ENCODE peak calls at places on chromosome 4, in five cellular contexts. X is H9, G is trophoblast cell, L is H1, R is mesenchymal stem cell. F is an unnamed sample.

GRCh38 chr4:81142744-81143143 is 72.3 kb downstream of the PRKG2 start:
- DNase-seq in X (no peak), G (no peak), L (no peak), R (no peak), F (no peak)

GRCh38 chr4:66157594-66157993 is 487.3 kb upstream of the EPHA5 start:
- DNase-seq in X (no peak), G (no peak), L (no peak), R (no peak), F (no peak)

GRCh38 chr4:6937201-6937600 is 27.6 kb downstream of the TBC1D14 start:
- DNase-seq in X (no peak), G (peak; percentile 78), L (no peak), R (no peak), F (no peak)

GRCh38 chr4:5996641-5997040 is 21.6 kb downstream of the C4orf50 start:
- DNase-seq in X (peak; percentile 22), G (no peak), L (no peak), R (no peak), F (no peak)

GRCh38 chr4:97911236-97911906 is 231.9 kb downstream of the STPG2 start:
- DNase-seq in X (peak; percentile 52), G (no peak), L (no peak), R (no peak), F (peak; percentile 3)

GRCh38 chr4:111475001-111475400 is 670.3 kb upstream of the FAM241A start:
- DNase-seq in X (peak; percentile 66), G (peak; percentile 67), L (peak; percentile 63), R (peak; percentile 45), F (peak; percentile 38)

GRCh38 chr4:150117094-150117493 is 38.8 kb downstream of the DCLK2 start:
- DNase-seq in X (no peak), G (peak; percentile 41), L (no peak), R (no peak), F (no peak)

GRCh38 chr4:127846061-127846460 is 34.6 kb upstream of the PLK4 start:
- DNase-seq in X (no peak), G (no peak), L (no peak), R (no peak), F (no peak)

GRCh38 chr4:154349829-154350228 is 141.8 kb downstream of the DCHS2 start:
- DNase-seq in X (no peak), G (peak; percentile 41), L (no peak), R (peak; percentile 29), F (no peak)

GRCh38 chr4:37389967-37390580 is 145.5 kb downstream of the NWD2 start:
- DNase-seq in X (no peak), G (peak; percentile 90), L (no peak), R (peak; percentile 54), F (peak; percentile 31)

GRCh38 chr4:71692963-71693362 is 90.9 kb downstream of the GC start:
- DNase-seq in X (no peak), G (no peak), L (no peak), R (no peak), F (no peak)

GRCh38 chr4:52015366-52015765 is 4.8 kb downstream of the LRRC66 start:
- DNase-seq in X (no peak), G (no peak), L (no peak), R (peak; percentile 24), F (no peak)

GRCh38 chr4:108047199-108047598 is 57.5 kb downstream of the HADH start:
- DNase-seq in X (no peak), G (no peak), L (no peak), R (no peak), F (no peak)

GRCh38 chr4:85963231-85963630 is 396.6 kb downstream of the MAPK10 start:
- DNase-seq in X (no peak), G (no peak), L (no peak), R (no peak), F (no peak)
- H2BK12ac ChIP-seq in X (no peak overlapping the region), G (no peak overlapping the region), L (no peak overlapping the region), R (no peak overlapping the region), F (no peak overlapping the region)

DNA sequence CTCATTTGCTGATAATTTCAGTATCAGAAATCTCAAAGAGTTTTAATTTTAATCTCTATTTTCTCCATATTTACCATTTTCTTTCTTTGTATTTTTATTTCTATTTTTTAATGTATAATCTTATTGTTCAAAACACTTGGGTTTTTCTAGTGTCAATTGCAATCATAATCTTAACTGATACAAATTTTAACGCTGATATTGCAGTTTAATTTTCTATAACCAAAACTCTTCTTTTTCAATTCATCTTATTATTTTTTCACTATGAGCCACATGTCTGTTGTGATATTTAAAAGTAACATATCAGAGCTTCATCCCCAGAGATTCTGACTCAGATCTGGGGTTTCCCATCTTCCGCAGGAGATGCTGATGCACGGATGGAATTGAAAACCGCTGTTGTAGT is 16.2 kb downstream of the ADAM29 start:
- DNase-seq in X (no peak), G (no peak), L (no peak), R (no peak), F (no peak)
- H3K27ac ChIP-seq in X (no peak overlapping the region), G (no peak overlapping the region), L (no peak overlapping the region), R (no peak overlapping the region), F (no peak overlapping the region)

GRCh38 chr4:26751838-26752237 is 108.8 kb upstream of the STIM2 start:
- DNase-seq in X (no peak), G (no peak), L (no peak), R (no peak), F (no peak)
- H2BK12ac ChIP-seq in X (no peak overlapping the region), G (no peak overlapping the region), L (no peak overlapping the region), R (no peak overlapping the region), F (no peak overlapping the region)

GRCh38 chr4:24742335-24742734 is 53.0 kb upstream of the SOD3 start:
- DNase-seq in X (no peak), G (no peak), L (no peak), R (no peak), F (no peak)

GRCh38 chr4:24741915-24742314 is 53.5 kb upstream of the SOD3 start:
- DNase-seq in X (no peak), G (no peak), L (no peak), R (no peak), F (no peak)

GRCh38 chr4:24745172-24745895 is 50.0 kb upstream of the SOD3 start:
- DNase-seq in X (no peak), G (peak; percentile 78), L (no peak), R (no peak), F (no peak)

GRCh38 chr4:24742773-24743676 is 52.3 kb upstream of the SOD3 start:
- DNase-seq in X (no peak), G (peak; percentile 78), L (no peak), R (no peak), F (no peak)

GRCh38 chr4:24743931-24744330 is 51.4 kb upstream of the SOD3 start:
- DNase-seq in X (peak; percentile 73), G (peak; percentile 79), L (no peak), R (no peak), F (peak; percentile 38)
- H3K27ac ChIP-seq in X (no peak overlapping the region), G (no peak overlapping the region), L (no peak overlapping the region), R (peak overlapping the region; percentile 64), F (no peak overlapping the region)

DNA sequence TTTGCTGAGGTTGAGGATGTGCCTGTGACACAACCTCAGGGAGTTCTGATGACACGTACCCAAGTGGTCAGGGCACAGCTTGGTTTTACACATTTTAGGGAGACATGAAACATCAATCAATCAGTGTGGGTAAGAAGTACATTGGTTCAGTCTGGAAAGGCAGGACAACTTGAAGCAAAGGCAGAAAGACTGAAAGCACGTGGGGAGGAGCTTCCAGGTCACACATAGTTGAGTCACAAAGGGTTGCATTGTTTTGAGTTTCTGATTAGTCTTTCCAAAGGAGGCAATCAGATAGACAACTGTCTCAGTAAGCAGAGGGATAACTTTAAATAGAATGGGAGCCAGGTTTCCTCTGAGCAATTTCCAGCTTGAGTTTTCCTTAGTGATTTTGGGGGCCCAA is 1910.0 kb upstream of the AGA start:
- DNase-seq in X (no peak), G (no peak), L (no peak), R (no peak), F (peak; percentile 9)
- H2BK12ac ChIP-seq in X (no peak overlapping the region), G (no peak overlapping the region), L (peak overlapping the region; percentile 75), R (no peak overlapping the region), F (no peak overlapping the region)

GRCh38 chr4:19987746-19988145 is 264.0 kb upstream of the SLIT2 start:
- DNase-seq in X (no peak), G (no peak), L (no peak), R (peak; percentile 20), F (no peak)

GRCh38 chr4:19983072-19983471 is 268.6 kb upstream of the SLIT2 start:
- DNase-seq in X (no peak), G (peak; percentile 9), L (no peak), R (peak; percentile 95), F (no peak)

DNA sequence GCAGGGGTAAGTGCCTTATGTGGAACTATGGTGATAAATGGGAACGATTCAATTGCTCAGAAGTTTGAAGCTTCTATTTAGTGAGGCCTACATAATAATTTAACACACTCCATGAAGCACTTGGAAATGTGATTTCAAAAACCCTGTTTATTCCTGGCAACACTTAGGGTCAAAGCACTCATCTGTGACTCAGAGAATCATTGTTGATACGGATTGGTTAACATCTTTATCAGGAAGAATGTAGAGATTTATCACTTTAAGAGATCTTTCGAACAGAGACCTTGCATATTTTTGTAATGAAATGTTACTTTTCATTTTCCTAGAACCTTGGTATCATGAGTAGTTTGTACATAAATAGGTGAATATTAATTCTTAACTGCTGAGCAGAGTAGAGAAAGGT is 269.1 kb upstream of the SLIT2 start:
- DNase-seq in X (no peak), G (peak; percentile 22), L (no peak), R (peak; percentile 79), F (no peak)
- H3K27ac ChIP-seq in X (no peak overlapping the region), G (no peak overlapping the region), L (no peak overlapping the region), R (peak overlapping the region; percentile 64), F (no peak overlapping the region)

GRCh38 chr4:2461246-2461960 is 7.5 kb upstream of the RNF4 start:
- DNase-seq in X (no peak), G (no peak), L (no peak), R (no peak), F (no peak)
- H2BK12ac ChIP-seq in X (no peak overlapping the region), G (no peak overlapping the region), L (peak overlapping the region; percentile 71), R (no peak overlapping the region), F (no peak overlapping the region)

DNA sequence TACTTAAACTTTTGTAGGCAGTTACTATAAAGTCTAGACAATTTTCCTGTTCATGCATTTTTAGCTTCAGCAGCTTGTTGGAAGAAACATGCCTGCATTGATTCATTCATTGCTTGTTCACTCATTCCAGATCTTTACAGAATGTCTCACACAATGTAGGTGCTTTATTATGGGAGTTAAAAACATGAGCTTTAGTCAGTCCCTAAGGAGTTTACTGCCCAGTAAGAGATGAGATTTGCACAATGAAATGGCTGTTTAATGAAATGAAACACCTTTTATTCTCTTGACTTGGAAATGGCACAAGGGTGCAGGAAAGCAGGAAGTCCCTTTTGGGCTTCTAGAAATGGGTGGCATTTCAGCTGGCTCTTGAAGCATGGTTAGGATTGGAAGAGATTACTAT is 2.9 kb downstream of the NOCT start:
- DNase-seq in X (no peak), G (no peak), L (no peak), R (no peak), F (no peak)
- H3K27ac ChIP-seq in X (no peak overlapping the region), G (no peak overlapping the region), L (no peak overlapping the region), R (peak overlapping the region; percentile 20), F (no peak overlapping the region)